ENCODE peak calls at places on chromosomes 6 and 20, in four cellular contexts. P is AG09309, G is gastrocnemius medialis, B is mesenchymal stem cell. J is an unnamed sample.
A peak's percentile ranks its signal among the peaks of the same experiment; 100 is the strongest.

GRCh38 chr6:14665827-14666724 is 548.5 kb downstream of the CD83 start:
- DNase-seq in P (peak; percentile 79), B (peak; percentile 99), G (no peak), J (peak; percentile 93)

GRCh38 chr20:24990810-24991252 is 1.7 kb downstream of the APMAP start:
- DNase-seq in P (no peak), B (no peak), G (no peak), J (no peak)

GRCh38 chr20:48467622-48468021 is 360.2 kb downstream of the PREX1 start:
- DNase-seq in P (no peak), B (no peak), G (no peak), J (no peak)

GRCh38 chr6:141248056-141248799 is 884.5 kb upstream of the GJE1 start:
- DNase-seq in G (no peak), P (no peak), B (no peak), J (no peak)

GRCh38 chr20:51725584-51726176 is 42.5 kb downstream of the ATP9A start:
- DNase-seq in G (no peak), B (no peak), P (no peak), J (no peak)

GRCh38 chr20:39269031-39269461 is 306.9 kb downstream of the DHX35 start:
- DNase-seq in G (peak; percentile 25), B (peak; percentile 7), P (no peak), J (peak; percentile 52)

GRCh38 chr6:8881663-8882062 is 446.3 kb upstream of the SLC35B3 start:
- DNase-seq in B (no peak), G (no peak), P (no peak), J (no peak)

GRCh38 chr6:42901538-42901957 is 14.3 kb upstream of the PTCRA start:
- DNase-seq in P (no peak), G (peak; percentile 76), B (peak; percentile 87), J (peak; percentile 89)

GRCh38 chr20:10090588-10091166 is 55.9 kb downstream of the ANKEF1 start:
- DNase-seq in B (peak; percentile 56), P (peak; percentile 16), G (no peak), J (peak; percentile 82)

GRCh38 chr20:11891827-11892521 is 25.7 kb upstream of the BTBD3 start:
- DNase-seq in G (peak; percentile 30), B (peak; percentile 82), P (no peak), J (peak; percentile 80)

GRCh38 chr6:122631571-122632249 is 21.5 kb downstream of the PKIB start:
- DNase-seq in G (no peak), B (peak; percentile 48), P (no peak), J (no peak)

GRCh38 chr20:45892049-45892816 is 1.1 kb downstream of the CTSA start:
- DNase-seq in G (no peak), B (peak; percentile 52), P (no peak), J (peak; percentile 63)

GRCh38 chr6:63527658-63528514 is 44.4 kb upstream of the LOC128125822 start:
- DNase-seq in G (peak; percentile 86), P (peak; percentile 81), B (peak; percentile 100), J (peak; percentile 99)

GRCh38 chr20:57264908-57265648 is 1.4 kb downstream of the BMP7 start:
- DNase-seq in G (no peak), P (no peak), B (no peak), J (no peak)
- H3K4me3 ChIP-seq in G (no peak overlapping the region), P (no peak overlapping the region), B (no peak overlapping the region), J (no peak overlapping the region)

GRCh38 chr20:20490673-20491072 is 122.8 kb downstream of the INSM1 start:
- DNase-seq in G (no peak), P (no peak), B (no peak), J (no peak)

GRCh38 chr20:20493701-20494100 is 125.8 kb downstream of the INSM1 start:
- DNase-seq in P (no peak), G (no peak), B (no peak), J (no peak)

GRCh38 chr20:20491784-20492145 is 123.9 kb downstream of the INSM1 start:
- DNase-seq in G (no peak), P (no peak), B (no peak), J (no peak)

GRCh38 chr20:20491110-20491783 is 123.3 kb downstream of the INSM1 start:
- DNase-seq in B (no peak), P (peak; percentile 24), G (no peak), J (peak; percentile 58)

DNA sequence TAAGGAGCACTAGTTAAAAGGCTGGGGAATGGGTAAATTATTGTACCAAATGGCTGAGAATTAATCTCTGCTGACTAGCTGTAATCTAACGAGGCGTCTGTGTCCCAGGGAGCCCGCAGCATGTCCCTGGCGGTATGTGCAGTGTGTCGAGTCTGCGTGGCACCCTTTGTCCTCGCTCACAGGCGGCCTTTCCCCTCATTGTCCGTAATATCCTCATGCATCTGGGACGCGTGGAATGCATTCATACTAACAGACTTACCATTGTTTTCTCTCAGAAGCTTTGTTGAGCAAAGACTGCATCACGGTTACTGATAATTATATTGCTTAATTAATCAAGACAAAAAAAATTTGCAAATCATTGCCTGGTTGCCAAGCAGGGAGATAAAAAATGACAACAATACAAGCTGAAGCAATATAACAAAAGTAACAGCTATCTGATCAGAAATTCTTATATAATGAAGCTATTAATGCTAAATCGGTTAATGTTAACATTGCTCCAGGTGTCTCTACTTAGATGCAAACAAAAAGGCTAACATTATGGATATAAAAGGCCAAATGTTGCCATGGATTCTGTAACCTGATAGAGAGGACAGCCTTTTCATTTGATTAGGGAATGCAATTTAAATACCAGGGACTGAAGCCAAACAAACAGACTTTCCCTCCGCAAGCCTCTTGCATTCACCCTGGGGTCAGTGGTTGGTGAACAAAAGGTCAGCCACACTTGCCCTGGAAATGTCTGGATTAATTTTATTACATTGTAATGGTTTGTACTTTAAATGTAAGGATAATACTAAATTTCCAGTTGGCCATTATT is 124.8 kb downstream of the INSM1 start:
- DNase-seq in P (no peak), B (no peak), G (no peak), J (peak; percentile 50)
- H3K4me3 ChIP-seq in P (no peak overlapping the region), B (no peak overlapping the region), G (no peak overlapping the region), J (no peak overlapping the region)

GRCh38 chr20:35734777-35735649 is 7.0 kb downstream of the RBM39 start:
- DNase-seq in P (no peak), B (no peak), G (no peak), J (no peak)

GRCh38 chr20:35738410-35739179 is 3.5 kb downstream of the RBM39 start:
- DNase-seq in G (no peak), P (no peak), B (no peak), J (no peak)

GRCh38 chr20:35734374-35734773 is 7.7 kb downstream of the RBM39 start:
- DNase-seq in B (no peak), P (no peak), G (no peak), J (no peak)

GRCh38 chr20:35737865-35738333 is 4.2 kb downstream of the RBM39 start:
- DNase-seq in P (no peak), G (no peak), B (no peak), J (no peak)

DNA sequence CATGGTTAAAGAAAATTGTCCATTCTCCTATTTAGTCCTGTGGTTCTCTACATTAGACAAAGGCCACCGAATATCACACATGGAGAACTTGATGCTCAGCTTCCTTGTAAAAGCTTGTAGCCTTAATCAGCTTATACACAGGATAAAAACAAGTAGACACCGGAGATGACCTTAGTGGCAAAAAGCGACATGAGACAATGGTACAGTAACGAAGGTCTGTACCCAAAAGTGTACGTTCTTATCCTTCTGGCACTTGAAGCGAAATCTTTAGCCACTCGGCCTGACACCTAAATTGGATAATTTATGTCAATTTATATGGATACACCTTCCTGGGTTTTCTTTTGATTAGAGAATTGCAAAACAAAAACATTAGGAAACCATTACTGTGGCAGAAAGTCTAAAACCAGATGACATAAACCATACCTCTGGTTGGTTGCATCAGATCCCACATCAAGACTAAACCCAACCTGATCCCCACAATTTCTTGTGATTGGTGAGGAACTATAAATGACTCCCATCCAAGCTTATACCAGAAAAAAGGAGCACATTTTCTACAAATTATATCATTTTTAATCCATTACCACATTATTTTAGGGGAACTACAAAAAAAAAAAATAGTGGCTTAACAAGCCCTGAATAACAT is 6.1 kb downstream of the RBM39 start:
- DNase-seq in B (no peak), G (no peak), P (no peak), J (no peak)
- H3K4me3 ChIP-seq in B (peak overlapping the region; percentile 42), G (no peak overlapping the region), P (no peak overlapping the region), J (no peak overlapping the region)

DNA sequence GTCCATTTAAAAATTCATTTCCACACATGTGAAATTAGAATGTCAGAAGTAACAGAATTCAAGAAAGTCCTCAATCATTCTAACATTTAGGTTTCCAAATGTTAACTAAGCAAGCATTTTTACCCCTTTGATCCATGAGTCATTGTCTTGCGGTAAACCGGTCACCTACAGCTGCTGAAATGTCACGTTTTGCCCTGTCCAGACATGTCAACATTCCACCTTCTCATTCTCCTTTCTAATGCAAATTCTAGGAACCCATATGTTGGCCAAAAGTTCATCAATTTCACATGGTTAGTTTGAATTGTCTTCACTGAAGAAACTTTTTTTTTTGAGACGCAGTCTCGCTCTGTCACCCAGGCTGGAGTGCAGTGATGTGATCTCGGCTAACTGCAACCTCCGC is 117.2 kb downstream of the IPCEF1 start:
- DNase-seq in P (no peak), B (no peak), G (no peak), J (no peak)
- H3K4me3 ChIP-seq in P (no peak overlapping the region), B (no peak overlapping the region), G (no peak overlapping the region), J (no peak overlapping the region)

GRCh38 chr20:41452226-41452625 is 85.6 kb upstream of the EMILIN3 start:
- DNase-seq in B (no peak), G (no peak), P (no peak), J (no peak)
- H3K4me3 ChIP-seq in B (no peak overlapping the region), G (no peak overlapping the region), P (no peak overlapping the region), J (no peak overlapping the region)

J was measured in choroid plexus epithelial cell.